ENCODE peak calls at places on chromosome 10, in nine cellular contexts. One of them, this sample, is unnamed.
A peak's percentile ranks its signal among the peaks of the same experiment; 100 is the strongest.

GRCh38 chr10:44393051-44393630 is 8.2 kb upstream of the CXCL12 start:
- DNase-seq in left ventricle myocardium inferior: no peak
- DNase-seq in A549: no peak
- DNase-seq in hepatocyte: peak; percentile 69
- DNase-seq in mammary epithelial cell: no peak
- DNase-seq in AG04449: no peak
- DNase-seq in Calu3: no peak
- DNase-seq in IMR-90: peak; percentile 13
- DNase-seq in neural progenitor cell: no peak
- DNase-seq in this sample: no peak

GRCh38 chr10:111158601-111159000 is 81.8 kb downstream of the ADRA2A start:
- DNase-seq in Calu3: no peak
- DNase-seq in IMR-90: no peak
- DNase-seq in hepatocyte: no peak
- DNase-seq in AG04449: no peak
- DNase-seq in mammary epithelial cell: no peak
- DNase-seq in A549: no peak
- DNase-seq in neural progenitor cell: no peak
- DNase-seq in left ventricle myocardium inferior: no peak
- DNase-seq in this sample: no peak

GRCh38 chr10:61463035-61463909 is 10.1 kb upstream of the TMEM26 start:
- DNase-seq in left ventricle myocardium inferior: no peak
- DNase-seq in A549: no peak
- DNase-seq in mammary epithelial cell: no peak
- DNase-seq in hepatocyte: no peak
- DNase-seq in IMR-90: peak; percentile 85
- DNase-seq in AG04449: no peak
- DNase-seq in Calu3: no peak
- DNase-seq in neural progenitor cell: no peak
- DNase-seq in this sample: no peak

GRCh38 chr10:133335238-133336122 is 1.2 kb downstream of the CALY start:
- DNase-seq in mammary epithelial cell: no peak
- DNase-seq in A549: peak; percentile 63
- DNase-seq in left ventricle myocardium inferior: peak; percentile 54
- DNase-seq in Calu3: peak; percentile 38
- DNase-seq in AG04449: no peak
- DNase-seq in hepatocyte: peak; percentile 82
- DNase-seq in IMR-90: peak; percentile 61
- DNase-seq in neural progenitor cell: peak; percentile 84
- DNase-seq in this sample: no peak

GRCh38 chr10:3538850-3539531 is 246.0 kb downstream of the KLF6 start:
- DNase-seq in mammary epithelial cell: peak; percentile 68
- DNase-seq in Calu3: peak; percentile 5
- DNase-seq in AG04449: peak; percentile 97
- DNase-seq in IMR-90: peak; percentile 97
- DNase-seq in left ventricle myocardium inferior: no peak
- DNase-seq in hepatocyte: peak; percentile 81
- DNase-seq in neural progenitor cell: peak; percentile 11
- DNase-seq in A549: no peak
- DNase-seq in this sample: peak; percentile 95

GRCh38 chr10:125083576-125083920 is 76.8 kb downstream of the CTBP2 start:
- DNase-seq in AG04449: peak; percentile 69
- DNase-seq in left ventricle myocardium inferior: no peak
- DNase-seq in hepatocyte: no peak
- DNase-seq in neural progenitor cell: no peak
- DNase-seq in mammary epithelial cell: no peak
- DNase-seq in IMR-90: peak; percentile 97
- DNase-seq in Calu3: no peak
- DNase-seq in A549: peak; percentile 18
- DNase-seq in this sample: no peak

GRCh38 chr10:86666538-86666937 is 1.8 kb upstream of the LDB3 start:
- DNase-seq in hepatocyte: no peak
- DNase-seq in neural progenitor cell: no peak
- DNase-seq in Calu3: no peak
- DNase-seq in IMR-90: no peak
- DNase-seq in left ventricle myocardium inferior: peak; percentile 76
- DNase-seq in A549: no peak
- DNase-seq in AG04449: no peak
- DNase-seq in mammary epithelial cell: no peak
- DNase-seq in this sample: no peak

GRCh38 chr10:15167411-15168295 is 840 bp downstream of the NMT2 start:
- DNase-seq in hepatocyte: peak; percentile 81
- DNase-seq in IMR-90: peak; percentile 49
- DNase-seq in mammary epithelial cell: peak; percentile 50
- DNase-seq in AG04449: no peak
- DNase-seq in A549: peak; percentile 76
- DNase-seq in Calu3: peak; percentile 71
- DNase-seq in left ventricle myocardium inferior: peak; percentile 46
- DNase-seq in neural progenitor cell: peak; percentile 89
- DNase-seq in this sample: no peak

GRCh38 chr10:71727429-71728217 is 8.0 kb upstream of the C10orf105 start:
- DNase-seq in mammary epithelial cell: peak; percentile 28
- DNase-seq in AG04449: no peak
- DNase-seq in Calu3: peak; percentile 24
- DNase-seq in left ventricle myocardium inferior: peak; percentile 70
- DNase-seq in IMR-90: no peak
- DNase-seq in A549: no peak
- DNase-seq in neural progenitor cell: no peak
- DNase-seq in hepatocyte: peak; percentile 50
- DNase-seq in this sample: no peak

GRCh38 chr10:72242675-72243074 is 26.6 kb upstream of the ASCC1 start:
- DNase-seq in hepatocyte: peak; percentile 49
- DNase-seq in neural progenitor cell: no peak
- DNase-seq in A549: no peak
- DNase-seq in left ventricle myocardium inferior: peak; percentile 68
- DNase-seq in IMR-90: no peak
- DNase-seq in Calu3: no peak
- DNase-seq in mammary epithelial cell: no peak
- DNase-seq in AG04449: no peak
- DNase-seq in this sample: no peak

GRCh38 chr10:128820663-128821062 is 646.4 kb upstream of the MGMT start:
- DNase-seq in IMR-90: no peak
- DNase-seq in mammary epithelial cell: no peak
- DNase-seq in Calu3: no peak
- DNase-seq in left ventricle myocardium inferior: no peak
- DNase-seq in A549: no peak
- DNase-seq in hepatocyte: no peak
- DNase-seq in neural progenitor cell: no peak
- DNase-seq in AG04449: no peak
- DNase-seq in this sample: no peak

GRCh38 chr10:5582736-5583135 is 58.0 kb downstream of the CALML3 start:
- DNase-seq in hepatocyte: no peak
- DNase-seq in A549: no peak
- DNase-seq in Calu3: no peak
- DNase-seq in mammary epithelial cell: no peak
- DNase-seq in AG04449: no peak
- DNase-seq in left ventricle myocardium inferior: no peak
- DNase-seq in IMR-90: no peak
- DNase-seq in neural progenitor cell: peak; percentile 48
- DNase-seq in this sample: no peak
- TF ChIP-seq CTCF in hepatocyte: peak; percentile 17
- TF ChIP-seq CTCF in A549: no peak
- TF ChIP-seq CTCF in Calu3: no peak
- TF ChIP-seq CTCF in mammary epithelial cell: no peak
- TF ChIP-seq CTCF in AG04449: no peak
- TF ChIP-seq CTCF in left ventricle myocardium inferior: no peak
- TF ChIP-seq CTCF in IMR-90: no peak
- TF ChIP-seq CTCF in neural progenitor cell: peak; percentile 33
- TF ChIP-seq CTCF in this sample: no peak

DNA sequence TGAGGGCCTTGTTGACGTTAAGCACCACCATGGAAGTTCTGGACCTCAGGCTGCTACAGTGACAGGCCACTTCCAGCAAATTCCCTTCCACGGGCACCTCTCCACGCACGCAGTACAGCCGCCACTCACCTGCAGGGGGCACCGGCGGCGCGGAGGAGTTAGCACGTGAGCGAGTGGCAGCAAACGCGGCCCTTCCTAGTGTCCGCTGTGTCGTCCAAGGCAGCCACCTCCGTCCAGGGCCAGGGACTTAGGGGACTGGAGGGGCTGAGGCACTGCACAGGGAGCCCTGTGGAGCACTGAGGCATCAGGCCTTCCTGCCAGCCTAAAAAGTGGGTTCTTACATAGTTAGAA is 164.4 kb downstream of the SVIL start:
- DNase-seq in Calu3: no peak
- DNase-seq in A549: peak; percentile 21
- DNase-seq in mammary epithelial cell: no peak
- DNase-seq in left ventricle myocardium inferior: peak; percentile 35
- DNase-seq in AG04449: no peak
- DNase-seq in neural progenitor cell: peak; percentile 69
- DNase-seq in IMR-90: no peak
- DNase-seq in hepatocyte: peak; percentile 44
- DNase-seq in this sample: no peak
- TF ChIP-seq CTCF in Calu3: peak; percentile 39
- TF ChIP-seq CTCF in A549: peak; percentile 43
- TF ChIP-seq CTCF in mammary epithelial cell: peak; percentile 23
- TF ChIP-seq CTCF in left ventricle myocardium inferior: peak; percentile 54
- TF ChIP-seq CTCF in AG04449: peak; percentile 40
- TF ChIP-seq CTCF in neural progenitor cell: peak; percentile 64
- TF ChIP-seq CTCF in IMR-90: peak; percentile 19
- TF ChIP-seq CTCF in hepatocyte: peak; percentile 35
- TF ChIP-seq CTCF in this sample: peak; percentile 58

GRCh38 chr10:52442576-52442975 is 128.5 kb downstream of the DKK1 start:
- DNase-seq in hepatocyte: no peak
- DNase-seq in left ventricle myocardium inferior: no peak
- DNase-seq in IMR-90: peak; percentile 75
- DNase-seq in AG04449: no peak
- DNase-seq in A549: no peak
- DNase-seq in Calu3: no peak
- DNase-seq in neural progenitor cell: no peak
- DNase-seq in mammary epithelial cell: peak; percentile 68
- DNase-seq in this sample: no peak

GRCh38 chr10:52438119-52438518 is 124.0 kb downstream of the DKK1 start:
- DNase-seq in mammary epithelial cell: no peak
- DNase-seq in AG04449: no peak
- DNase-seq in left ventricle myocardium inferior: no peak
- DNase-seq in IMR-90: no peak
- DNase-seq in neural progenitor cell: no peak
- DNase-seq in A549: no peak
- DNase-seq in hepatocyte: no peak
- DNase-seq in Calu3: no peak
- DNase-seq in this sample: no peak

GRCh38 chr10:52443419-52444388 is 129.6 kb downstream of the DKK1 start:
- DNase-seq in Calu3: no peak
- DNase-seq in A549: peak; percentile 43
- DNase-seq in IMR-90: peak; percentile 87
- DNase-seq in left ventricle myocardium inferior: no peak
- DNase-seq in neural progenitor cell: no peak
- DNase-seq in AG04449: peak; percentile 65
- DNase-seq in mammary epithelial cell: peak; percentile 98
- DNase-seq in hepatocyte: no peak
- DNase-seq in this sample: no peak

GRCh38 chr10:52437205-52437646 is 123.1 kb downstream of the DKK1 start:
- DNase-seq in neural progenitor cell: no peak
- DNase-seq in IMR-90: peak; percentile 2
- DNase-seq in hepatocyte: no peak
- DNase-seq in mammary epithelial cell: no peak
- DNase-seq in AG04449: no peak
- DNase-seq in Calu3: no peak
- DNase-seq in A549: no peak
- DNase-seq in left ventricle myocardium inferior: no peak
- DNase-seq in this sample: no peak

GRCh38 chr10:52440612-52441285 is 126.7 kb downstream of the DKK1 start:
- DNase-seq in A549: no peak
- DNase-seq in mammary epithelial cell: no peak
- DNase-seq in AG04449: no peak
- DNase-seq in Calu3: no peak
- DNase-seq in left ventricle myocardium inferior: no peak
- DNase-seq in IMR-90: no peak
- DNase-seq in neural progenitor cell: peak; percentile 57
- DNase-seq in hepatocyte: no peak
- DNase-seq in this sample: no peak
- TF ChIP-seq CTCF in A549: no peak
- TF ChIP-seq CTCF in mammary epithelial cell: no peak
- TF ChIP-seq CTCF in AG04449: no peak
- TF ChIP-seq CTCF in Calu3: no peak
- TF ChIP-seq CTCF in left ventricle myocardium inferior: no peak
- TF ChIP-seq CTCF in IMR-90: no peak
- TF ChIP-seq CTCF in neural progenitor cell: peak; percentile 8
- TF ChIP-seq CTCF in hepatocyte: no peak
- TF ChIP-seq CTCF in this sample: no peak

GRCh38 chr10:55628260-55628701 is 732.8 kb downstream of the ZWINT start:
- DNase-seq in left ventricle myocardium inferior: no peak
- DNase-seq in Calu3: no peak
- DNase-seq in hepatocyte: peak; percentile 34
- DNase-seq in neural progenitor cell: peak; percentile 77
- DNase-seq in mammary epithelial cell: no peak
- DNase-seq in AG04449: no peak
- DNase-seq in IMR-90: no peak
- DNase-seq in A549: no peak
- DNase-seq in this sample: no peak

GRCh38 chr10:55630491-55631056 is 730.5 kb downstream of the ZWINT start:
- DNase-seq in neural progenitor cell: peak; percentile 58
- DNase-seq in Calu3: no peak
- DNase-seq in hepatocyte: peak; percentile 38
- DNase-seq in left ventricle myocardium inferior: no peak
- DNase-seq in AG04449: no peak
- DNase-seq in IMR-90: no peak
- DNase-seq in A549: no peak
- DNase-seq in mammary epithelial cell: no peak
- DNase-seq in this sample: no peak

GRCh38 chr10:55627526-55628170 is 733.4 kb downstream of the ZWINT start:
- DNase-seq in left ventricle myocardium inferior: no peak
- DNase-seq in hepatocyte: peak; percentile 22
- DNase-seq in AG04449: no peak
- DNase-seq in neural progenitor cell: peak; percentile 66
- DNase-seq in mammary epithelial cell: no peak
- DNase-seq in IMR-90: no peak
- DNase-seq in Calu3: no peak
- DNase-seq in A549: no peak
- DNase-seq in this sample: no peak

GRCh38 chr10:55631071-55631654 is 729.9 kb downstream of the ZWINT start:
- DNase-seq in mammary epithelial cell: peak; percentile 27
- DNase-seq in IMR-90: no peak
- DNase-seq in hepatocyte: peak; percentile 90
- DNase-seq in AG04449: no peak
- DNase-seq in A549: peak; percentile 38
- DNase-seq in neural progenitor cell: peak; percentile 93
- DNase-seq in Calu3: no peak
- DNase-seq in left ventricle myocardium inferior: peak; percentile 33
- DNase-seq in this sample: no peak

DNA sequence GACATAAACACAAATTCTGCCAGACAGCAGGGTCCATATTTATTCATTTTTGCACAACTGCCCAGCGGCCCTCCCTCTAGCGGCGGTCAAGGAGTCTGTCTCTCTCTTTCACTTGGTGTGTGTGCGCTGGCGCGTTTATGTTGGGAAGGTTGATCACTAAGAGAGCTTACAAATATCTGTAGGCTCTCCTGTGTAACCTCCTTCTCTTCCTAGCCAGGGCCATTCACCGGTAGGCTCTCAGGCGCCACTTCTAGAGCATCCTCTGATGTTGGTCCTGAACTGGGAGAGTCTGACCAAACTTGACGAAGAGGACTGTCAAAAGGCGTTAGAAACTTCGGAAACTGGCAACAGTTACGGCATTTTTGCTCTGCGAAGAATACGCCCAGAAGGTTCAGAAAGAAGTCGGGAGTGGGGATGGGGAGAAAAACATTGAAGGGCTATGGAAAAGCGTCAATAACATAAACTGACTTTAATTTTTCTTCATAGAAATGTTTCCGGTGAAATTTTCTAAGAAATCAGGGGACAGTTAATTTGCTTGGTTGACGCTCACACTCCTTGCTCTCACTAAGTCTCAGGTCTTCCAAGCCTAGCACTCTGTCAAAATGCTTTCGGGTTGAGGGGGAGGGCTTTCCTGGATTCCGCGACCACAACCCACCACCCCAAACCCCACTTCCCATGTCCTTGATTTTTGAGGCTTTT is 731.1 kb downstream of the ZWINT start:
- DNase-seq in Calu3: no peak
- DNase-seq in neural progenitor cell: peak; percentile 75
- DNase-seq in A549: peak; percentile 15
- DNase-seq in hepatocyte: peak; percentile 77
- DNase-seq in left ventricle myocardium inferior: no peak
- DNase-seq in AG04449: no peak
- DNase-seq in mammary epithelial cell: no peak
- DNase-seq in IMR-90: peak; percentile 4
- DNase-seq in this sample: no peak
- TF ChIP-seq CTCF in Calu3: no peak
- TF ChIP-seq CTCF in neural progenitor cell: peak; percentile 82
- TF ChIP-seq CTCF in A549: peak; percentile 41
- TF ChIP-seq CTCF in hepatocyte: peak; percentile 75
- TF ChIP-seq CTCF in left ventricle myocardium inferior: peak; percentile 59
- TF ChIP-seq CTCF in AG04449: peak; percentile 36
- TF ChIP-seq CTCF in mammary epithelial cell: peak; percentile 25
- TF ChIP-seq CTCF in IMR-90: peak; percentile 27
- TF ChIP-seq CTCF in this sample: peak; percentile 91

This sample was measured in kidney epithelial cell.